ENCODE peak calls at places on chromosomes 1 and 21, in five cellular contexts. Z, K, O, L and S are unnamed samples.

GRCh38 chr1:29657816-29658215 is 421.5 kb downstream of the PTPRU start:
- DNase-seq in Z (no peak), K (peak; percentile 27), O (no peak), L (no peak), S (no peak)

GRCh38 chr1:169087876-169088275 is 18.6 kb upstream of the ATP1B1 start:
- DNase-seq in Z (no peak), K (no peak), O (no peak), L (no peak), S (no peak)

GRCh38 chr1:8965121-8965820 is 19.6 kb downstream of the CA6 start:
- DNase-seq in Z (no peak), K (no peak), O (no peak), L (no peak), S (no peak)

GRCh38 chr1:150516050-150516591 is 569 bp downstream of the FALEC start:
- DNase-seq in Z (peak; percentile 22), K (no peak), O (peak; percentile 44), L (no peak), S (peak; percentile 31)

GRCh38 chr21:45102391-45102932 is 28.1 kb downstream of the ADARB1 start:
- DNase-seq in Z (peak; percentile 32), K (no peak), O (no peak), L (no peak), S (no peak)

GRCh38 chr1:229819091-229819490 is 193.0 kb downstream of the URB2 start:
- DNase-seq in Z (peak; percentile 2), K (no peak), O (no peak), L (no peak), S (no peak)

GRCh38 chr1:1359316-1359667 is 937 bp upstream of the MXRA8 start:
- DNase-seq in Z (peak; percentile 87), K (no peak), O (no peak), L (no peak), S (no peak)

GRCh38 chr1:211648336-211648735 is 27.1 kb downstream of the NEK2 start:
- DNase-seq in Z (peak; percentile 49), K (peak; percentile 74), O (no peak), L (no peak), S (no peak)

GRCh38 chr1:98232678-98233077 is 311.8 kb upstream of the DPYD start:
- DNase-seq in Z (no peak), K (no peak), O (no peak), L (no peak), S (no peak)

GRCh38 chr1:205344010-205344808 is 12.5 kb downstream of the KLHDC8A start:
- DNase-seq in Z (no peak), K (no peak), O (peak; percentile 77), L (peak; percentile 49), S (peak; percentile 73)

GRCh38 chr1:223106856-223107255 is 36.2 kb downstream of the TLR5 start:
- DNase-seq in Z (peak; percentile 25), K (no peak), O (no peak), L (no peak), S (no peak)

GRCh38 chr1:237098517-237098916 is 56.5 kb downstream of the RYR2 start:
- DNase-seq in Z (no peak), K (no peak), O (no peak), L (no peak), S (no peak)

GRCh38 chr1:208475951-208476824 is 232.0 kb upstream of the PLXNA2 start:
- DNase-seq in Z (no peak), K (no peak), O (peak; percentile 69), L (no peak), S (no peak)

GRCh38 chr1:31633117-31633516 is 11.6 kb downstream of the PEF1 start:
- DNase-seq in Z (no peak), K (no peak), O (no peak), L (no peak), S (no peak)

GRCh38 chr1:869499-870244 is 54.1 kb upstream of the SAMD11 start:
- DNase-seq in Z (peak; percentile 11), K (no peak), O (peak; percentile 90), L (peak; percentile 86), S (no peak)

GRCh38 chr1:1421907-1422464 is 910 bp upstream of the ANKRD65 start:
- DNase-seq in Z (no peak), K (no peak), O (peak; percentile 34), L (no peak), S (no peak)

GRCh38 chr1:59601032-59601431 is 213.7 kb upstream of the HOOK1 start:
- DNase-seq in Z (no peak), K (no peak), O (no peak), L (no peak), S (no peak)

GRCh38 chr1:87922885-87923284 is 594.2 kb downstream of the LMO4 start:
- DNase-seq in Z (no peak), K (no peak), O (no peak), L (no peak), S (no peak)

GRCh38 chr1:33131191-33131590 is 50.2 kb downstream of the AZIN2 start:
- DNase-seq in Z (no peak), K (no peak), O (no peak), L (no peak), S (no peak)

GRCh38 chr1:223760833-223761232 is 48.5 kb downstream of the CAPN2 start:
- DNase-seq in Z (no peak), K (no peak), O (no peak), L (no peak), S (no peak)

GRCh38 chr1:112704511-112704907 is 2.4 kb downstream of the RHOC start:
- DNase-seq in Z (no peak), K (no peak), O (no peak), L (no peak), S (peak; percentile 90)

GRCh38 chr1:93324486-93325464 is 20.9 kb upstream of the DR1 start:
- DNase-seq in Z (peak; percentile 83), K (no peak), O (no peak), L (no peak), S (no peak)

GRCh38 chr1:1123581-1124507 is 8.0 kb upstream of the C1orf159 start:
- DNase-seq in Z (peak; percentile 37), K (no peak), O (no peak), L (no peak), S (no peak)

GRCh38 chr1:220113136-220113695 is 19.3 kb downstream of the IARS2 start:
- DNase-seq in Z (peak; percentile 63), K (no peak), O (peak; percentile 52), L (peak; percentile 32), S (no peak)

GRCh38 chr1:176566004-176566975 is 103.3 kb downstream of the PAPPA2 start:
- DNase-seq in Z (peak; percentile 77), K (no peak), O (no peak), L (no peak), S (no peak)

GRCh38 chr1:45604239-45604638 is 19.6 kb downstream of the CCDC17 start:
- DNase-seq in Z (no peak), K (no peak), O (no peak), L (no peak), S (no peak)

GRCh38 chr1:45612941-45613579 is 10.8 kb downstream of the CCDC17 start:
- DNase-seq in Z (no peak), K (no peak), O (no peak), L (no peak), S (no peak)

GRCh38 chr1:45608475-45609156 is 15.2 kb downstream of the CCDC17 start:
- DNase-seq in Z (no peak), K (no peak), O (no peak), L (no peak), S (no peak)

GRCh38 chr1:45610589-45611226 is 13.1 kb downstream of the CCDC17 start:
- DNase-seq in Z (no peak), K (no peak), O (no peak), L (no peak), S (no peak)

DNA sequence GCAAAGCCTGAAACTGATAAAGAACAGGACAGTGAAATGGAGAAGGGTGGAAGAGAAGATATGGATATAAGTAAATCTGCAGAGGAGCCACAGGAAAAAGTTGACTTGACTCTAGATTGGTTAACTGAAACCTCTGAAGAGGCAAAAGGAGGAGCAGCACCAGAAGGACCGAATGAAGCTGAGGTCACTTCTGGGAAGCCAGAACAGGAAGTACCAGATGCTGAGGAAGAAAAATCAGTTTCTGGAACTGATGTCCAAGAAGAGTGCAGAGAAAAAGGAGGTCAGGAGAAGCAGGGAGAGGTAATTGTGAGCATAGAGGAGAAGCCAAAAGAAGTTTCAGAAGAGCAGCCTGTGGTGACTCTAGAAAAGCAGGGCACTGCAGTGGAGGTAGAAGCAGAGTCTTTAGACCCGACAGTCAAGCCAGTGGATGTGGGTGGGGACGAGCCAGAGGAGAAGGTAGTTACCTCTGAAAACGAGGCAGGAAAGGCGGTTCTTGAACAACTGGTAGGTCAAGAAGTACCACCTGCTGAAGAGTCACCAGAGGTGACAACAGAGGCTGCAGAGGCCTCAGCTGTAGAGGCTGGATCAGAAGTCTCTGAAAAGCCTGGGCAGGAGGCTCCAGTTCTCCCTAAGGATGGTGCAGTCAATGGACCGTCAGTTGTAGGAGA is 16.3 kb downstream of the CCDC17 start:
- DNase-seq in Z (no peak), K (no peak), O (no peak), L (no peak), S (no peak)
- H3K4me3 ChIP-seq in Z (no peak overlapping the region), K (no peak overlapping the region), O (no peak overlapping the region), L (no peak overlapping the region), S (no peak overlapping the region)

GRCh38 chr1:183234660-183235476 is 48.8 kb downstream of the LAMC2 start:
- DNase-seq in Z (peak; percentile 98), K (peak; percentile 98), O (peak; percentile 27), L (no peak), S (no peak)
- H3K4me3 ChIP-seq in Z (peak overlapping the region; percentile 44), K (peak overlapping the region; percentile 8), O (peak overlapping the region; percentile 63), L (no peak overlapping the region), S (peak overlapping the region; percentile 37)

DNA sequence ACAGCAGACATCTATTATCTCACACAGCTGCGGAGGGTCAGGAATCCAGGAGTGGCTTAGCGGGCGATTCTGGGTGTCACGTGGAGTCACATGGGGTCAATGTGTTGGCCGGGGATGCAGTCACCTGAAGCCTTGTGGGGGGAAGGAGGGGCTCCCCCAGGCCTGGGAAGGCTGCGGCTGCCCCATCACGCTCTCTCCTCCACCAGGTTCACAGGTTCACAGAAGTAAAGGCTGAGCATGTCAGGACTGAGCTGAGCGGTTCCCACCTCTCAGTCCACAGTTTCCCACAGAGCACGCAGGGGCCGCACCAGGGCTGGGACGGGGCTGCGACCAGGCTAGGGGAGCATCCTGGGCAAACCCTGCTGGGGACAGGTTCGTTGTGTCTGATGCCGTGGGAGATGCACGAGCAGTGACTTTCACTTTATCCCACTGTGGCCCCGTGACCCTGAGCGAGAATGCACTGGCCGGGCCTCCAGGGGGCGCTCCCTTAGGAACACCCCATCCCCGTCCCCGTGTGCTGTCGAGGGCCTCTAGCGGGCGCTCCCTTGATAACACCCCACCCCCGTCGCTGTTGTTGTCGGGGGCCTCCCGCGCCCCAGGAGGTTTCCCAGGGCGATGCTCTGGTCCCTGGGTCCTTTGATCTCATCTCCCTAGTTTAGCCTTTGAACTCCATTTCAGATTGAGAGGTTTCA is 73.2 kb upstream of the TRAPPC10 start:
- DNase-seq in Z (peak; percentile 60), K (no peak), O (peak; percentile 90), L (peak; percentile 90), S (peak; percentile 78)
- H3K4me3 ChIP-seq in Z (peak overlapping the region; percentile 25), K (peak overlapping the region; percentile 9), O (peak overlapping the region; percentile 37), L (peak overlapping the region; percentile 63), S (peak overlapping the region; percentile 63)

GRCh38 chr1:43569175-43569574 is 38.5 kb downstream of the PTPRF start:
- DNase-seq in Z (no peak), K (no peak), O (no peak), L (no peak), S (no peak)

GRCh38 chr1:43565600-43566360 is 35.1 kb downstream of the PTPRF start:
- DNase-seq in Z (peak; percentile 50), K (no peak), O (peak; percentile 95), L (peak; percentile 21), S (peak; percentile 69)

GRCh38 chr1:43566382-43567035 is 35.8 kb downstream of the PTPRF start:
- DNase-seq in Z (no peak), K (no peak), O (no peak), L (no peak), S (peak; percentile 70)

GRCh38 chr1:43563779-43564616 is 33.3 kb downstream of the PTPRF start:
- DNase-seq in Z (no peak), K (no peak), O (peak; percentile 74), L (no peak), S (no peak)

GRCh38 chr1:43564617-43565348 is 34.1 kb downstream of the PTPRF start:
- DNase-seq in Z (no peak), K (no peak), O (peak; percentile 65), L (no peak), S (peak; percentile 32)
- H3K4me3 ChIP-seq in Z (peak overlapping the region; percentile 57), K (peak overlapping the region; percentile 58), O (no peak overlapping the region), L (no peak overlapping the region), S (peak overlapping the region; percentile 77)